ENCODE peak calls at places on chromosomes 12 and 14, in seven cellular contexts. C is astrocyte of the spinal cord, D is AG10803, B is bronchial epithelial cell, F is pancreas, O is mucosa of descending colon, U is Peyer's patch. M is an unnamed sample.

GRCh38 chr12:89117448-89118034 is 234.8 kb downstream of the DUSP6 start:
- DNase-seq in F (peak; percentile 63), O (peak; percentile 31), D (no peak), B (peak; percentile 92), C (no peak), U (no peak), M (peak; percentile 38)

GRCh38 chr12:72560370-72560769 is 288.2 kb downstream of the TRHDE start:
- DNase-seq in C (no peak), O (no peak), F (no peak), U (no peak), D (no peak), B (no peak), M (no peak)

GRCh38 chr14:104396682-104397470 is 182.7 kb upstream of the C14orf180 start:
- DNase-seq in O (no peak), B (no peak), D (no peak), U (no peak), F (no peak), C (no peak), M (no peak)

GRCh38 chr14:23421594-23421993 is 13.5 kb upstream of the MYH6 start:
- DNase-seq in O (no peak), U (no peak), C (no peak), B (no peak), D (no peak), F (no peak), M (no peak)

GRCh38 chr14:104549536-104550339 is 29.8 kb upstream of the C14orf180 start:
- DNase-seq in C (no peak), D (no peak), O (peak; percentile 1), B (no peak), F (no peak), U (no peak), M (no peak)

GRCh38 chr12:54370218-54370730 is 6.0 kb upstream of the GPR84 start:
- DNase-seq in D (peak; percentile 81), O (peak; percentile 86), U (no peak), F (peak; percentile 86), B (peak; percentile 54), C (peak; percentile 80), M (peak; percentile 79)

GRCh38 chr12:81492131-81492720 is 266.9 kb downstream of the PPFIA2 start:
- DNase-seq in F (no peak), B (no peak), C (peak; percentile 11), O (no peak), D (no peak), U (no peak), M (no peak)

GRCh38 chr12:65524666-65525065 is 246.2 kb downstream of the MSRB3 start:
- DNase-seq in C (peak; percentile 90), F (no peak), B (peak; percentile 31), D (peak; percentile 88), U (no peak), O (no peak), M (no peak)

GRCh38 chr14:26597136-26598080 is at the start of gene NOVA1:
- DNase-seq in U (no peak), C (peak; percentile 22), F (peak; percentile 26), B (no peak), O (peak; percentile 42), D (no peak), M (peak; percentile 46)

GRCh38 chr14:94383777-94384176 is 4.6 kb downstream of the SERPINA1 start:
- DNase-seq in D (no peak), C (no peak), O (no peak), F (no peak), B (no peak), U (no peak), M (no peak)

GRCh38 chr12:121803861-121804416 is at the start of gene SETD1B:
- DNase-seq in B (no peak), O (peak; percentile 84), F (peak; percentile 74), U (no peak), C (peak; percentile 58), D (peak; percentile 72), M (peak; percentile 77)

GRCh38 chr12:101608301-101609133 is 13.7 kb downstream of the MYBPC1 start:
- DNase-seq in D (no peak), C (no peak), U (no peak), F (peak; percentile 63), O (peak; percentile 63), B (peak; percentile 40), M (peak; percentile 57)

GRCh38 chr14:86723254-86723624 is 1193.3 kb downstream of the FLRT2 start:
- DNase-seq in U (no peak), F (no peak), O (no peak), D (no peak), C (no peak), B (no peak), M (no peak)

GRCh38 chr12:127125607-127126259 is 1141.2 kb upstream of the TMEM132C start:
- DNase-seq in U (no peak), B (peak; percentile 100), D (peak; percentile 63), C (peak; percentile 86), F (no peak), O (no peak), M (no peak)

GRCh38 chr14:61280092-61280525 is 1.0 kb downstream of the TMEM30B start:
- DNase-seq in C (no peak), B (peak; percentile 12), D (no peak), U (no peak), O (no peak), F (no peak), M (no peak)
- H3K4me3 ChIP-seq in C (peak overlapping the region; percentile 34), B (peak overlapping the region; percentile 97), D (no peak overlapping the region), U (peak overlapping the region; percentile 68), O (peak overlapping the region; percentile 59), F (peak overlapping the region; percentile 86), M (peak overlapping the region; percentile 65)

GRCh38 chr12:85441740-85442139 is 161.7 kb downstream of the ALX1 start:
- DNase-seq in F (no peak), D (peak; percentile 13), U (no peak), C (peak; percentile 33), B (peak; percentile 9), O (no peak), M (no peak)
- TF ChIP-seq CTCF in F (no peak), D (peak; percentile 51), U (no peak), C (peak; percentile 58), B (peak; percentile 6), O (no peak), M (peak; percentile 8)

DNA sequence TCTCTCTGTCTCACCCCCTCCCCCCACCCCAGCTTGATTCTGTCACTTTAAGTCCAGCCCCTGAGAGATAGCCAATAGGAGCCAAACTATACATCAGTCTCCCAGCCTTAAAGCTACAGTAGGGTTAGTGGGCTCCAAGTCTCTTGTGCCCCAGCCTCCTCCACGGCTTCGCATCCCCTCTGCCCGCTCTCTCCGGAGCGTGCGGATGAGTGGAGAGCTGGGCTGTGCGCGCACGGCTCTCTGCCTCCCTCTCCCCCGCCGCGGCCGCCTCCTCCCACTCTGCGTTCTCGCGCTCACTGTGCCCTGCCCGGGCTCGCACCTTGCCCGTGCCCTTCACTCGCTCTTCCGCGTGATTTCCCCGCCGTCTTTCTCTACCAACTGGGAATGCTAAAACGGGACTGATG is at the start of gene ESRRB:
- DNase-seq in D (no peak), B (no peak), U (no peak), O (no peak), F (no peak), C (no peak), M (no peak)
- H3K4me3 ChIP-seq in D (peak within 1 kb of the TSS; percentile 15), B (no peak within 1 kb of the TSS), U (peak within 1 kb of the TSS; percentile 24), O (no peak within 1 kb of the TSS), F (peak within 1 kb of the TSS; percentile 48), C (no peak within 1 kb of the TSS), M (peak within 1 kb of the TSS; percentile 44)

GRCh38 chr12:68743416-68743815 is 2.6 kb upstream of the SLC35E3 start:
- DNase-seq in U (no peak), B (peak; percentile 2), D (peak; percentile 57), O (no peak), C (no peak), F (no peak), M (no peak)

GRCh38 chr12:68749443-68749842 is 3.5 kb downstream of the SLC35E3 start:
- DNase-seq in U (no peak), D (no peak), C (no peak), B (no peak), F (no peak), O (no peak), M (no peak)

GRCh38 chr12:68746572-68747180 is 700 bp downstream of the SLC35E3 start:
- DNase-seq in U (peak; percentile 45), C (peak; percentile 72), O (peak; percentile 68), D (peak; percentile 71), B (peak; percentile 73), F (peak; percentile 45), M (peak; percentile 71)

GRCh38 chr12:68745376-68745903 is 536 bp upstream of the SLC35E3 start:
- DNase-seq in U (no peak), D (no peak), C (peak; percentile 1), B (peak; percentile 1), O (no peak), F (no peak), M (no peak)

GRCh38 chr12:68745904-68746571 is at the start of gene SLC35E3:
- DNase-seq in B (peak; percentile 75), U (peak; percentile 93), C (peak; percentile 88), D (peak; percentile 83), F (peak; percentile 90), O (peak; percentile 97), M (peak; percentile 97)
- TF ChIP-seq CTCF in B (no peak), U (no peak), C (no peak), D (no peak), F (no peak), O (no peak), M (no peak)

GRCh38 chr14:100803694-100804075 is 22.2 kb upstream of the MEG3 start:
- DNase-seq in U (no peak), F (no peak), C (no peak), D (no peak), B (no peak), O (peak; percentile 31), M (no peak)

GRCh38 chr14:100804138-100804537 is 21.8 kb upstream of the MEG3 start:
- DNase-seq in B (no peak), O (peak; percentile 41), D (no peak), F (no peak), U (no peak), C (no peak), M (no peak)

GRCh38 chr14:100802766-100803693 is 22.9 kb upstream of the MEG3 start:
- DNase-seq in D (no peak), B (no peak), F (no peak), O (peak; percentile 10), C (no peak), U (no peak), M (no peak)

GRCh38 chr14:100806386-100806785 is 19.5 kb upstream of the MEG3 start:
- DNase-seq in B (no peak), C (no peak), O (no peak), F (no peak), D (no peak), U (no peak), M (no peak)

DNA sequence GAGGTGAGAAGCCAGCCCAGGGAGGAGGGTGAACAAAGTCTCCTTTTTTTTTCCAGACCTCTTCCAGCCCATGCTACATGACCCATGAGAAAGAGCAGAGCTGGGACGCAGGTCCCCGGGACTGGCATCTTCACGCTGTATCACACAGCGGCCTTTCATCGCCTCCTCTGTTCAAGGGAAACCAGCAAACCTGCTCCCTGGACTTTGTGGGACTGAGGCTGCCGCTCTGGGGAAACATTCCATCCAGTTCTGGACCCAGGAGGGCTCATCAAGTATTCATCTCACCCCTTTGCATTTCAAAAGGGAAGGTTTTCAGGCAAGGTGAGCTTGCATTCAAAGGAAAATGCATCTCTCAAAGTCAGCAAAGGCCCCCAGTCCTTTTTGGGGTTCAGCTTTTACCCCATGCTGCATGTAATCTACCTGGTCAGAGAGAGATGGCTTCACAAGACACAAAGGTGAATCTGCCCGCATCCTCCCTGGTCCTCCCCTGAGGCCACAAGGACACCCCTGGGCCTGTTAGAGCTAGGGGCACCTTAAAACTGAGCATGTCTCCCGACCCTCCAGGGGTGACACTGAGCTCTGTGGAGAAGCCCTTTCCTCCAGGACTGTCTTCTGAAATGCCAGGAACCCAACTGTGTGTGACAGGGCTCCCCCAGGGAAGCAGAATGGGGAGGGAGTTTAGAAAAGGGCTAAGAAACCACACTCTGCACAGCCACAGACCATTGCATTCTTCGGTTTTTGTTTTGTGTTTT is 21.2 kb upstream of the MEG3 start:
- DNase-seq in D (no peak), U (no peak), C (no peak), O (peak; percentile 6), F (no peak), B (no peak), M (no peak)
- H3K4me3 ChIP-seq in D (no peak overlapping the region), U (no peak overlapping the region), C (no peak overlapping the region), O (no peak overlapping the region), F (no peak overlapping the region), B (no peak overlapping the region), M (no peak overlapping the region)

M was measured in lower lobe of right lung.